ENCODE peak calls at places on chromosomes 12 and 14, in four cellular contexts. D is H9; K is stimulated activated naive CD4-positive, alpha-beta T cell; I is upper lobe of right lung. U is an unnamed sample.

GRCh38 chr12:989751-990278 is 1.2 kb upstream of the ERC1 start:
- DNase-seq in D (no peak), K (no peak), I (no peak), U (peak; percentile 88)

GRCh38 chr14:64700290-64700689 is 3.9 kb upstream of the PLEKHG3 start:
- DNase-seq in D (no peak), K (no peak), I (no peak), U (no peak)

GRCh38 chr12:51973560-51973959 is 22.1 kb downstream of the ACVR1B start:
- DNase-seq in D (no peak), K (no peak), I (no peak), U (peak; percentile 70)

GRCh38 chr12:124217508-124217981 is 77.3 kb upstream of the RFLNA start:
- DNase-seq in D (no peak), K (no peak), I (no peak), U (peak; percentile 54)

GRCh38 chr14:105102893-105103292 is 37.7 kb upstream of the GPR132 start:
- DNase-seq in D (no peak), K (no peak), I (no peak), U (no peak)

GRCh38 chr14:75010472-75010871 is 7.8 kb downstream of the EIF2B2 start:
- DNase-seq in D (no peak), K (no peak), I (no peak), U (peak; percentile 51)

GRCh38 chr14:23727566-23728335 is 91.6 kb downstream of the DHRS2 start:
- DNase-seq in D (peak; percentile 56), K (no peak), I (no peak), U (peak; percentile 75)

GRCh38 chr12:62732861-62733427 is 202.0 kb downstream of the PPM1H start:
- DNase-seq in D (no peak), K (no peak), I (no peak), U (peak; percentile 87)

GRCh38 chr12:31035944-31036665 is 37.6 kb upstream of the DDX11 start:
- DNase-seq in D (no peak), K (no peak), I (no peak), U (peak; percentile 15)

GRCh38 chr12:112870267-112870980 is 36.3 kb upstream of the OAS1 start:
- DNase-seq in D (no peak), K (no peak), I (no peak), U (no peak)

GRCh38 chr14:64137657-64138290 is 156.4 kb downstream of the ESR2 start:
- DNase-seq in D (no peak), K (no peak), I (no peak), U (peak; percentile 6)

GRCh38 chr14:100289916-100290606 is 16.2 kb downstream of the SLC25A29 start:
- DNase-seq in D (peak; percentile 38), K (no peak), I (peak; percentile 43), U (no peak)

GRCh38 chr14:58501214-58501816 is 73.8 kb downstream of the KIAA0586 start:
- DNase-seq in D (no peak), K (peak; percentile 54), I (no peak), U (peak; percentile 79)

GRCh38 chr14:104938436-104938835 is 13.8 kb downstream of the PLD4 start:
- DNase-seq in D (no peak), K (no peak), I (no peak), U (no peak)

GRCh38 chr14:105487986-105488777 is 1.5 kb downstream of the CRIP1 start:
- DNase-seq in D (no peak), K (peak; percentile 62), I (no peak), U (no peak)

GRCh38 chr12:111285191-111285590 is 83.7 kb downstream of the PHETA1 start:
- DNase-seq in D (peak; percentile 62), K (no peak), I (no peak), U (no peak)

GRCh38 chr12:72077111-72077820 is 138.6 kb downstream of the TPH2 start:
- DNase-seq in D (no peak), K (no peak), I (no peak), U (no peak)

GRCh38 chr12:13067322-13067721 is 23.1 kb downstream of the FAM234B start:
- DNase-seq in D (no peak), K (no peak), I (no peak), U (no peak)

GRCh38 chr14:90062852-90063539 is 1.2 kb downstream of the KCNK13 start:
- DNase-seq in D (no peak), K (no peak), I (no peak), U (no peak)

GRCh38 chr12:80756875-80757274 is 40.2 kb downstream of the MYF5 start:
- DNase-seq in D (no peak), K (no peak), I (no peak), U (peak; percentile 69)

GRCh38 chr12:91219511-91219910 is 36.9 kb upstream of the DCN start:
- DNase-seq in D (no peak), K (no peak), I (no peak), U (peak; percentile 80)

GRCh38 chr12:56877195-56878009 is 56.8 kb downstream of the SDR9C7 start:
- DNase-seq in D (no peak), K (no peak), I (no peak), U (no peak)

U was measured in GM23248.